ENCODE peak calls at places on chromosomes 2 and 18, in four cellular contexts. J is OCI-LY7, B is PC-3, R is psoas muscle. G is an unnamed sample.
A peak's percentile ranks its signal among the peaks of the same experiment; 100 is the strongest.

GRCh38 chr2:86019121-86019520 is 86.6 kb downstream of the POLR1A start:
- DNase-seq in J (no peak), B (peak; percentile 33), R (no peak), G (peak; percentile 11)

GRCh38 chr2:115910270-115910669 is 1467.8 kb downstream of the DPP10 start:
- DNase-seq in J (no peak), B (peak; percentile 26), R (no peak), G (no peak)

GRCh38 chr2:240642806-240643092 is 17.5 kb downstream of the GPR35 start:
- DNase-seq in J (no peak), B (no peak), R (no peak), G (no peak)

GRCh38 chr2:237223208-237223861 is 137.6 kb downstream of the COPS8 start:
- DNase-seq in J (no peak), B (peak; percentile 67), R (peak; percentile 64), G (peak; percentile 39)

GRCh38 chr2:159137511-159138101 is 148.9 kb downstream of the WDSUB1 start:
- DNase-seq in J (no peak), B (peak; percentile 31), R (no peak), G (no peak)

GRCh38 chr18:27707201-27707600 is 469.7 kb downstream of the CDH2 start:
- DNase-seq in J (no peak), B (peak; percentile 8), R (no peak), G (no peak)

GRCh38 chr2:121386707-121387106 is 101.7 kb upstream of the TFCP2L1 start:
- DNase-seq in J (no peak), B (peak; percentile 45), R (no peak), G (no peak)

GRCh38 chr18:27967938-27968803 is 208.8 kb downstream of the CDH2 start:
- DNase-seq in J (no peak), B (peak; percentile 27), R (no peak), G (no peak)

GRCh38 chr18:50398947-50399346 is 24.1 kb downstream of the SKA1 start:
- DNase-seq in J (no peak), B (no peak), R (no peak), G (no peak)

GRCh38 chr2:74815955-74816354 is 18.0 kb upstream of the HK2 start:
- DNase-seq in J (no peak), B (no peak), R (no peak), G (no peak)

GRCh38 chr2:171319164-171319810 is 114.5 kb downstream of the METTL8 start:
- DNase-seq in J (peak; percentile 64), B (no peak), R (no peak), G (no peak)

GRCh38 chr2:222861411-222862067 is 703 bp downstream of the ACSL3 start:
- DNase-seq in J (peak; percentile 47), B (no peak), R (peak; percentile 62), G (peak; percentile 28)

GRCh38 chr2:20600756-20601325 is 50.1 kb downstream of the HS1BP3 start:
- DNase-seq in J (no peak), B (peak; percentile 44), R (no peak), G (no peak)

GRCh38 chr2:46177461-46178089 is 119.6 kb upstream of the EPAS1 start:
- DNase-seq in J (no peak), B (no peak), R (no peak), G (no peak)

GRCh38 chr2:47486858-47487497 is 84.0 kb downstream of the MSH2 start:
- DNase-seq in J (peak; percentile 67), B (no peak), R (no peak), G (no peak)

GRCh38 chr2:184006998-184007397 is 591.3 kb upstream of the ZNF804A start:
- DNase-seq in J (no peak), B (no peak), R (no peak), G (no peak)

GRCh38 chr2:42936632-42936996 is 144.2 kb upstream of the HAAO start:
- DNase-seq in J (no peak), B (no peak), R (no peak), G (no peak)

GRCh38 chr2:58571181-58571852 is 330.2 kb upstream of the FANCL start:
- DNase-seq in J (peak; percentile 43), B (peak; percentile 86), R (no peak), G (no peak)

GRCh38 chr2:226320073-226320948 is 479.3 kb downstream of the IRS1 start:
- DNase-seq in J (no peak), B (peak; percentile 0), R (peak; percentile 27), G (no peak)

GRCh38 chr2:173264603-173265366 is 89.9 kb upstream of the CDCA7 start:
- DNase-seq in J (peak; percentile 80), B (no peak), R (no peak), G (no peak)

GRCh38 chr2:121805767-121806145 is 50.3 kb downstream of the TSN start:
- DNase-seq in J (no peak), B (no peak), R (no peak), G (no peak)

GRCh38 chr2:105840933-105841332 is 96.2 kb downstream of the NCK2 start:
- DNase-seq in J (no peak), B (no peak), R (no peak), G (no peak)

GRCh38 chr2:195038158-195038557 is 618.9 kb upstream of the SLC39A10 start:
- DNase-seq in J (no peak), B (no peak), R (no peak), G (no peak)

GRCh38 chr18:60198063-60198462 is 174.5 kb downstream of the MC4R start:
- DNase-seq in J (no peak), B (no peak), R (no peak), G (no peak)

GRCh38 chr2:74724496-74724895 is 70.4 kb downstream of the SEMA4F start:
- DNase-seq in J (no peak), B (no peak), R (no peak), G (no peak)

GRCh38 chr18:79826966-79827365 is 29.2 kb downstream of the KCNG2 start:
- DNase-seq in J (peak; percentile 28), B (no peak), R (no peak), G (no peak)
- H3K4me1 ChIP-seq in J (peaks cover 10% of the 10 kb centered on the region), B (no peaks in the 10 kb centered on the region), R (no peaks in the 10 kb centered on the region), G (no peaks in the 10 kb centered on the region)

DNA sequence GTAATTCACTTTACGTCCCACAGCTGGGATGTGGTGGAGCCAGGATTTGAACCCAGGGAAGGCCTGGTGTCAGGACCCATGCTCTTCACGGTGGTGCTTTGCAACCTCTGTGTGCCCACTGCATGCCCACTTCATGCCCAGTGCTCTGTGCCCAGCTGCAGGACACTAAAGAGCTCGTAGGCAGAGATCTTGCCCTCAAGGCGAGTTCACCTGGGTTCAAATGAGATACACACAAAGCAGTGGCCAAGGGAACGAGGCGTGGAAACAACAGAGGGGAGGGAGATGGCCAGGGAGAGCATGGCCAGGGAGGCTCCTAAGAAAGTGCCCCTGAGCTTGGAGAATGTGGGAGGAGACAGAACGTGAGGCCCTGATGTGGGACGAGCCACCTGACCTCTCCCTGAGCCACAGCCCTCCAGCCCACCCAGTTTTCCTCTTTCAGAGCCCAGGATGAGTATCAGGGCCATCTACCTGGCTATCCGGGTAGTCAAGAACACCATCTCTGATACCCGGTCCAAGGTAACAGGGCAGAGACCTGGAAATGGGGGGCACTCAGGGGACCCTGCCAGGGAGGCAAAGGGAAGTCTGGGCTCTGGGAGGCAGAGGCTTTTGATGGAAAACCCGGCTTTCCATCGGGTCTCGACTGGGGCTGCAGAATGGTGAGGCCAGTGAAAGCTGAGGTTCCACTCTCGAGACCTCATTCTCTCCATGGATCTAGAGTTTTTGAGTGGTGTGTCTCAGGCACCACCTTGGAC is 20.4 kb downstream of the MROH2A start:
- DNase-seq in J (no peak), B (no peak), R (no peak), G (no peak)
- H3K27ac ChIP-seq in J (no peak overlapping the region), B (no peak overlapping the region), R (no peak overlapping the region), G (no peak overlapping the region)

DNA sequence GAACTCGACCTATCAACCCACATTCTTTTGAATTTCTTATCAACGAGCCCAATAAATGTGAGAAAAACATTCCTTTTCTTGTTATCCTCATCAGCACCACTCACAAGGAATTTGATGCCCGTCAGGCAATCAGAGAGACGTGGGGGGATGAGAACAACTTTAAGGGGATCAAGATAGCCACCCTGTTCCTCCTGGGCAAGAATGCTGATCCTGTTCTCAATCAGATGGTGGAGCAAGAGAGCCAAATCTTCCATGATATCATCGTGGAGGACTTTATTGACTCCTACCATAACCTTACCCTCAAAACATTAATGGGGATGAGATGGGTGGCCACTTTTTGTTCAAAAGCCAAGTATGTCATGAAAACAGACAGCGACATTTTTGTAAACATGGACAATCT is 378.2 kb downstream of the STK39 start:
- DNase-seq in J (no peak), B (peak; percentile 7), R (no peak), G (no peak)
- TF ChIP-seq CTCF in J (peak; percentile 46), B (peak; percentile 20), R (no peak), G (no peak)

GRCh38 chr2:160375802-160376469 is 117.7 kb downstream of the RBMS1 start:
- DNase-seq in J (peak; percentile 64), B (peak; percentile 49), R (no peak), G (no peak)

GRCh38 chr2:160379399-160379798 is 114.2 kb downstream of the RBMS1 start:
- DNase-seq in J (no peak), B (peak; percentile 28), R (no peak), G (no peak)

GRCh38 chr2:160377204-160377995 is 116.2 kb downstream of the RBMS1 start:
- DNase-seq in J (peak; percentile 42), B (no peak), R (no peak), G (no peak)

GRCh38 chr2:160375037-160375436 is 118.6 kb downstream of the RBMS1 start:
- DNase-seq in J (no peak), B (no peak), R (no peak), G (no peak)

DNA sequence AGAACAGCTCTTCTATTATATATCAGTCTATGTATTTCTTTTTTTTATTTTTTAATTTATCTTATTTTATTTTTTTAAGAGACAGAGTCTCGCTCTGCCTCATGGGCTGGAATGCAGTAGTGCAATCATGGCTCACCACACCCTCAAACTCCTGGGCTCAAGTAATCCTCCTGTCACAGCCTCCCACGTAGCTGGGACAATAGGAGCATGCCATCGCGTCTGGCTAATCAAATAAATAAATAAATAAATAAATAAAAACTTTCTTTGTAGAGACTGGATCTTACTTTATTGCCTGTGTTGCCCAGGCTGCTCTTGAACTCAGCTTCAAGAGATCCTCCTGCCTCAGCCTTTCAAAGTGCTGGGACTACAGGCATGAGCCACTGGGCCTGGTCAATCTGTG is 117.0 kb downstream of the RBMS1 start:
- DNase-seq in J (no peak), B (peak; percentile 45), R (no peak), G (no peak)
- H3K4me1 ChIP-seq in J (peaks cover 27% of the 10 kb centered on the region), B (peaks cover 21% of the 10 kb centered on the region), R (peaks cover 99% of the 10 kb centered on the region), G (peaks cover 15% of the 10 kb centered on the region)